ENCODE peak calls at places on chromosomes 7 and 10, in eight cellular contexts. One of them, this sample, is unnamed.

GRCh38 chr10:11560076-11560709 is 51.3 kb downstream of the USP6NL start:
- DNase-seq in PC-3: no peak
- DNase-seq in mesenchymal stem cell: peak
- DNase-seq in mesendoderm: no peak
- DNase-seq in HepG2: no peak
- DNase-seq in IMR-90: peak
- DNase-seq in fibroblast of lung: no peak
- DNase-seq in K562: no peak
- DNase-seq in this sample: no peak

GRCh38 chr7:45157286-45157652 is 322 bp upstream of the RAMP3 start:
- DNase-seq in IMR-90: no peak
- DNase-seq in mesenchymal stem cell: no peak
- DNase-seq in mesendoderm: no peak
- DNase-seq in HepG2: no peak
- DNase-seq in fibroblast of lung: no peak
- DNase-seq in PC-3: no peak
- DNase-seq in K562: no peak
- DNase-seq in this sample: no peak

GRCh38 chr7:119664601-119665000 is 608.4 kb upstream of the KCND2 start:
- DNase-seq in fibroblast of lung: peak
- DNase-seq in mesendoderm: peak
- DNase-seq in mesenchymal stem cell: peak
- DNase-seq in IMR-90: peak
- DNase-seq in HepG2: no peak
- DNase-seq in K562: no peak
- DNase-seq in PC-3: peak
- DNase-seq in this sample: peak

GRCh38 chr7:28136885-28137284 is 43.7 kb downstream of the JAZF1 start:
- DNase-seq in fibroblast of lung: no peak
- DNase-seq in mesenchymal stem cell: no peak
- DNase-seq in IMR-90: no peak
- DNase-seq in HepG2: no peak
- DNase-seq in K562: no peak
- DNase-seq in PC-3: no peak
- DNase-seq in mesendoderm: no peak
- DNase-seq in this sample: no peak

GRCh38 chr7:17521437-17521836 is 223.0 kb downstream of the AHR start:
- DNase-seq in PC-3: peak
- DNase-seq in mesendoderm: no peak
- DNase-seq in K562: no peak
- DNase-seq in fibroblast of lung: peak
- DNase-seq in mesenchymal stem cell: peak
- DNase-seq in HepG2: no peak
- DNase-seq in IMR-90: peak
- DNase-seq in this sample: peak

GRCh38 chr10:125415964-125416363 is 255.6 kb upstream of the CTBP2 start:
- DNase-seq in mesenchymal stem cell: no peak
- DNase-seq in PC-3: no peak
- DNase-seq in fibroblast of lung: no peak
- DNase-seq in HepG2: no peak
- DNase-seq in IMR-90: no peak
- DNase-seq in K562: no peak
- DNase-seq in mesendoderm: no peak
- DNase-seq in this sample: no peak

GRCh38 chr10:77664018-77664417 is 26.4 kb upstream of the KCNMA1 start:
- DNase-seq in K562: no peak
- DNase-seq in IMR-90: no peak
- DNase-seq in PC-3: no peak
- DNase-seq in HepG2: no peak
- DNase-seq in mesenchymal stem cell: no peak
- DNase-seq in mesendoderm: no peak
- DNase-seq in fibroblast of lung: no peak
- DNase-seq in this sample: no peak

GRCh38 chr10:96370575-96371157 is 11.9 kb upstream of the OPALIN start:
- DNase-seq in fibroblast of lung: peak
- DNase-seq in K562: peak
- DNase-seq in PC-3: peak
- DNase-seq in HepG2: peak
- DNase-seq in IMR-90: peak
- DNase-seq in mesendoderm: peak
- DNase-seq in mesenchymal stem cell: peak
- DNase-seq in this sample: peak

GRCh38 chr7:100706672-100707311 is 871 bp downstream of the POP7 start:
- DNase-seq in HepG2: peak
- DNase-seq in PC-3: no peak
- DNase-seq in fibroblast of lung: no peak
- DNase-seq in IMR-90: no peak
- DNase-seq in K562: peak
- DNase-seq in mesendoderm: no peak
- DNase-seq in mesenchymal stem cell: no peak
- DNase-seq in this sample: peak

GRCh38 chr10:97468162-97468561 is 22.2 kb downstream of the ZDHHC16 start:
- DNase-seq in fibroblast of lung: no peak
- DNase-seq in HepG2: no peak
- DNase-seq in K562: no peak
- DNase-seq in mesenchymal stem cell: no peak
- DNase-seq in IMR-90: no peak
- DNase-seq in mesendoderm: no peak
- DNase-seq in PC-3: no peak
- DNase-seq in this sample: no peak

GRCh38 chr10:106395061-106395749 is 769.3 kb downstream of the SORCS1 start:
- DNase-seq in IMR-90: no peak
- DNase-seq in K562: no peak
- DNase-seq in mesendoderm: no peak
- DNase-seq in PC-3: no peak
- DNase-seq in HepG2: no peak
- DNase-seq in mesenchymal stem cell: no peak
- DNase-seq in fibroblast of lung: no peak
- DNase-seq in this sample: no peak

GRCh38 chr7:134546903-134547737 is 1.8 kb upstream of the AKR1B15 start:
- DNase-seq in IMR-90: peak
- DNase-seq in fibroblast of lung: no peak
- DNase-seq in K562: peak
- DNase-seq in PC-3: peak
- DNase-seq in mesenchymal stem cell: no peak
- DNase-seq in HepG2: peak
- DNase-seq in mesendoderm: peak
- DNase-seq in this sample: no peak
- H3K9ac ChIP-seq in IMR-90: peak
- H3K9ac ChIP-seq in fibroblast of lung: no peak
- H3K9ac ChIP-seq in K562: no peak
- H3K9ac ChIP-seq in PC-3: peak
- H3K9ac ChIP-seq in mesenchymal stem cell: peak
- H3K9ac ChIP-seq in HepG2: no peak
- H3K9ac ChIP-seq in mesendoderm: peak
- H3K9ac ChIP-seq in this sample: peak

GRCh38 chr7:47988496-47989386 is 9.3 kb upstream of the HUS1 start:
- DNase-seq in HepG2: peak
- DNase-seq in K562: no peak
- DNase-seq in mesenchymal stem cell: peak
- DNase-seq in fibroblast of lung: no peak
- DNase-seq in PC-3: peak
- DNase-seq in mesendoderm: peak
- DNase-seq in IMR-90: peak
- DNase-seq in this sample: peak

GRCh38 chr7:47990592-47990991 is 11.2 kb upstream of the HUS1 start:
- DNase-seq in PC-3: no peak
- DNase-seq in IMR-90: no peak
- DNase-seq in mesendoderm: no peak
- DNase-seq in fibroblast of lung: no peak
- DNase-seq in mesenchymal stem cell: no peak
- DNase-seq in HepG2: no peak
- DNase-seq in K562: no peak
- DNase-seq in this sample: no peak

GRCh38 chr7:47991270-47991669 is 11.9 kb upstream of the HUS1 start:
- DNase-seq in HepG2: peak
- DNase-seq in mesenchymal stem cell: no peak
- DNase-seq in fibroblast of lung: no peak
- DNase-seq in mesendoderm: no peak
- DNase-seq in IMR-90: no peak
- DNase-seq in K562: no peak
- DNase-seq in PC-3: no peak
- DNase-seq in this sample: no peak

GRCh38 chr7:47991741-47992311 is 12.4 kb upstream of the HUS1 start:
- DNase-seq in K562: peak
- DNase-seq in mesenchymal stem cell: peak
- DNase-seq in HepG2: peak
- DNase-seq in mesendoderm: peak
- DNase-seq in fibroblast of lung: peak
- DNase-seq in PC-3: peak
- DNase-seq in IMR-90: peak
- DNase-seq in this sample: peak

DNA sequence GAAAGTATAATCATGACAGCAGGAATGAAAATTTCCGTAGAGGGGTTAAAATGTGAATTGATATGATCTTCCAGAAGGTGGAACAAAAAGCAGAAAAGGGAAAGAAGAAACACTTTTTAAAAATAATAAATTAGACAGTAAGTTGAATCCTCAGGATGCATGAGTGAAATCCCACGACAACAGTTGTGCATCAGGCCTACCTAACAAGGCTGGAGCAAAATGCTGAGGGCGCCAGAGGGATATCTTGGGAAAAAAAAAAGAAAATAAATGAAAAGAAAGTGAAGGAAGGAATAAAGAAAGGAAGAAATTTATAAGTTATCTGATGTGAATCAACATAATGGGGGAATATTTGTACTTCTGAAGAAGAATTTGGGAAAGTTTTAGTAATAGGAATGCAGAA is 13.0 kb upstream of the HUS1 start:
- DNase-seq in HepG2: no peak
- DNase-seq in K562: no peak
- DNase-seq in PC-3: no peak
- DNase-seq in mesenchymal stem cell: peak
- DNase-seq in IMR-90: no peak
- DNase-seq in fibroblast of lung: no peak
- DNase-seq in mesendoderm: peak
- DNase-seq in this sample: peak
- H3K9ac ChIP-seq in HepG2: no peak
- H3K9ac ChIP-seq in K562: no peak
- H3K9ac ChIP-seq in PC-3: no peak
- H3K9ac ChIP-seq in mesenchymal stem cell: peak
- H3K9ac ChIP-seq in IMR-90: no peak
- H3K9ac ChIP-seq in fibroblast of lung: no peak
- H3K9ac ChIP-seq in mesendoderm: no peak
- H3K9ac ChIP-seq in this sample: peak

GRCh38 chr10:131573256-131574215 is 262.0 kb upstream of the TCERG1L start:
- DNase-seq in mesenchymal stem cell: no peak
- DNase-seq in PC-3: no peak
- DNase-seq in IMR-90: no peak
- DNase-seq in fibroblast of lung: no peak
- DNase-seq in K562: no peak
- DNase-seq in HepG2: no peak
- DNase-seq in mesendoderm: no peak
- DNase-seq in this sample: no peak
- H3K9ac ChIP-seq in mesenchymal stem cell: no peak
- H3K9ac ChIP-seq in PC-3: no peak
- H3K9ac ChIP-seq in IMR-90: no peak
- H3K9ac ChIP-seq in fibroblast of lung: no peak
- H3K9ac ChIP-seq in K562: no peak
- H3K9ac ChIP-seq in HepG2: no peak
- H3K9ac ChIP-seq in mesendoderm: no peak
- H3K9ac ChIP-seq in this sample: no peak

DNA sequence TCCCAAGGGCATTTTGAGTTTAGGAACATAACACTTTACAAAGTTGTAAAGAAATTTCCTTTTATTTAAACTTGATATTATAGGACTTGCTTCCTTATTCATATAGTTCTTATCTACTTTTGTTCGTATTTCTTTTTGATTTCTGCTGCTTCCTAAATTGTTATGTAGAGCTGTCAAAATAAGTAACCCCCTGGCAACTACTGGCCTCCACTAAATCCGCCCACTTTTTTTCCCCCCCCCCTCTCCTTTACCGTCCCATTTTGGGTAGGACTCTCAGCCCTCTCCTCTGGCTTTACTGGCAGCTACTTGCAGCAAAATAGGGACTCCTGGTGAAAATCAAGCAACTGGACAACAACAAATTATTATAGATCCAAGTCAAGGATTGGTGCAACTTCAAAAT is 1.1 kb downstream of the SP4 start:
- DNase-seq in mesenchymal stem cell: no peak
- DNase-seq in IMR-90: no peak
- DNase-seq in fibroblast of lung: no peak
- DNase-seq in K562: peak
- DNase-seq in mesendoderm: no peak
- DNase-seq in PC-3: no peak
- DNase-seq in HepG2: no peak
- DNase-seq in this sample: no peak
- H3K9ac ChIP-seq in mesenchymal stem cell: peak
- H3K9ac ChIP-seq in IMR-90: no peak
- H3K9ac ChIP-seq in fibroblast of lung: no peak
- H3K9ac ChIP-seq in K562: peak
- H3K9ac ChIP-seq in mesendoderm: peak
- H3K9ac ChIP-seq in PC-3: peak
- H3K9ac ChIP-seq in HepG2: no peak
- H3K9ac ChIP-seq in this sample: peak

This sample was measured in GM23248.